ENCODE peak calls at places on chromosomes 7 and 10, in six cellular contexts. F is skeletal muscle cell, C is fibroblast of villous mesenchyme, H is HCT116, S is GM12865, M is right atrium auricular region. U is an unnamed sample.

GRCh38 chr10:88913157-88913556 is 33.1 kb downstream of the STAMBPL1 start:
- DNase-seq in H (no peak), C (peak), F (peak), S (no peak), M (no peak), U (peak)

GRCh38 chr7:50762337-50762736 is 20.4 kb downstream of the GRB10 start:
- DNase-seq in M (no peak), C (no peak), S (no peak), H (no peak), F (no peak), U (no peak)

GRCh38 chr7:40701836-40702551 is 567.2 kb downstream of the SUGCT start:
- DNase-seq in F (no peak), H (no peak), M (no peak), S (no peak), C (no peak), U (peak)

GRCh38 chr10:78864761-78865517 is 203.8 kb upstream of the ZMIZ1 start:
- DNase-seq in F (no peak), M (no peak), S (no peak), H (no peak), C (no peak), U (no peak)

GRCh38 chr10:33098966-33099663 is 141.1 kb upstream of the ITGB1 start:
- DNase-seq in F (no peak), M (no peak), C (no peak), S (no peak), H (no peak), U (no peak)

GRCh38 chr10:3542185-3542611 is 242.8 kb downstream of the KLF6 start:
- DNase-seq in S (no peak), F (peak), M (no peak), C (no peak), H (no peak), U (peak)

GRCh38 chr10:111211756-111212155 is 134.9 kb downstream of the ADRA2A start:
- DNase-seq in C (peak), S (no peak), F (no peak), M (no peak), H (no peak), U (peak)

GRCh38 chr7:20220824-20221547 is 3.8 kb upstream of the MACC1 start:
- DNase-seq in F (peak), H (no peak), C (peak), M (no peak), S (peak), U (peak)

GRCh38 chr10:74047871-74048270 is 50.0 kb downstream of the VCL start:
- DNase-seq in C (peak), F (no peak), S (no peak), M (no peak), H (no peak), U (no peak)

GRCh38 chr7:140512317-140513000 is 33.2 kb upstream of the MKRN1 start:
- DNase-seq in H (peak), S (no peak), C (no peak), F (no peak), M (no peak), U (no peak)

GRCh38 chr7:5519515-5519928 is 95.9 kb upstream of the TNRC18 start:
- DNase-seq in H (no peak), M (no peak), F (no peak), S (no peak), C (no peak), U (no peak)

GRCh38 chr10:77360121-77360520 is 277.5 kb downstream of the KCNMA1 start:
- DNase-seq in M (no peak), H (no peak), F (peak), S (no peak), C (no peak), U (no peak)

GRCh38 chr10:62083413-62083794 is 181.9 kb downstream of the ARID5B start:
- DNase-seq in H (no peak), C (peak), M (no peak), F (no peak), S (no peak), U (peak)

GRCh38 chr7:83301416-83301815 is 138.7 kb upstream of the PCLO start:
- DNase-seq in M (no peak), H (no peak), F (peak), C (peak), S (no peak), U (peak)

GRCh38 chr10:72086466-72087391 is 1.6 kb downstream of the SPOCK2 start:
- DNase-seq in F (no peak), M (no peak), S (peak), H (no peak), C (no peak), U (no peak)

GRCh38 chr7:1409555-1409954 is 49.7 kb downstream of the MICALL2 start:
- DNase-seq in S (no peak), M (no peak), C (no peak), H (no peak), F (no peak), U (no peak)

GRCh38 chr10:131862548-131862947 is 38.3 kb upstream of the PPP2R2D start:
- DNase-seq in F (no peak), S (no peak), C (no peak), H (no peak), M (no peak), U (no peak)

GRCh38 chr10:93790454-93790853 is 32.7 kb downstream of the LGI1 start:
- DNase-seq in F (no peak), M (no peak), H (no peak), C (no peak), S (no peak), U (peak)

GRCh38 chr10:24174014-24174413 is 34.9 kb upstream of the KIAA1217 start:
- DNase-seq in H (no peak), F (no peak), M (no peak), S (no peak), C (no peak), U (no peak)

GRCh38 chr10:11017575-11018425 is at the start of gene CELF2:
- DNase-seq in H (no peak), F (no peak), S (peak), C (no peak), M (no peak), U (no peak)

GRCh38 chr10:79396587-79396986 is 48.8 kb downstream of the ZCCHC24 start:
- DNase-seq in C (no peak), S (no peak), H (no peak), M (no peak), F (no peak), U (no peak)

GRCh38 chr10:33336606-33337334 is 2.3 kb upstream of the NRP1 start:
- DNase-seq in C (no peak), H (no peak), S (no peak), F (no peak), M (no peak), U (no peak)

GRCh38 chr7:142669074-142669654 is 80.1 kb upstream of the PRSS1 start:
- DNase-seq in H (no peak), M (no peak), F (peak), S (peak), C (peak), U (peak)

GRCh38 chr10:89078729-89079672 is 88.4 kb downstream of the FAS start:
- DNase-seq in M (no peak), S (no peak), H (no peak), F (no peak), C (no peak), U (no peak)

GRCh38 chr7:17633099-17633498 is 307.2 kb downstream of the SNX13 start:
- DNase-seq in H (peak), S (no peak), M (no peak), F (peak), C (peak), U (peak)

GRCh38 chr10:102602272-102603045 is 41.8 kb upstream of the TRIM8 start:
- DNase-seq in S (no peak), F (no peak), H (no peak), C (peak), M (no peak), U (peak)

GRCh38 chr7:102444961-102445673 is 11.7 kb downstream of the ORAI2 start:
- DNase-seq in H (no peak), M (no peak), C (no peak), F (no peak), S (peak), U (no peak)

GRCh38 chr10:33617381-33617780 is 282.9 kb upstream of the NRP1 start:
- DNase-seq in F (peak), S (no peak), H (no peak), C (peak), M (no peak), U (peak)

GRCh38 chr10:18179901-18180300 is 39.7 kb downstream of the CACNB2 start:
- DNase-seq in F (peak), S (no peak), C (peak), M (no peak), H (no peak), U (peak)

U was measured in amniotic epithelial cell.